ENCODE peak calls at places on chromosomes 7 and 10, in four cellular contexts. R, K, W and N are unnamed samples.

GRCh38 chr10:132606031-132606491 is 68.5 kb downstream of the INPP5A start:
- DNase-seq in R (no peak), K (no peak), W (no peak), N (no peak)

GRCh38 chr7:99180067-99180650 is 27.8 kb downstream of the KPNA7 start:
- DNase-seq in R (no peak), K (no peak), W (no peak), N (no peak)

GRCh38 chr10:4450981-4451501 is 375.0 kb upstream of the AKR1E2 start:
- DNase-seq in R (no peak), K (no peak), W (no peak), N (no peak)

GRCh38 chr7:45435846-45436245 is 138.3 kb upstream of the ADCY1 start:
- DNase-seq in R (no peak), K (no peak), W (no peak), N (no peak)

GRCh38 chr10:112663181-112663879 is 216.3 kb downstream of the VTI1A start:
- DNase-seq in R (no peak), K (no peak), W (no peak), N (no peak)

GRCh38 chr10:95214793-95215192 is 20.8 kb downstream of the ACSM6 start:
- DNase-seq in R (no peak), K (no peak), W (no peak), N (no peak)

GRCh38 chr10:70477661-70478162 is 855 bp upstream of the PALD1 start:
- DNase-seq in R (peak), K (peak), W (peak), N (no peak)

GRCh38 chr7:55308186-55308929 is 56.8 kb upstream of the LANCL2 start:
- DNase-seq in R (no peak), K (peak), W (no peak), N (no peak)

GRCh38 chr7:111438369-111439289 is 123.7 kb downstream of the IMMP2L start:
- DNase-seq in R (no peak), K (no peak), W (no peak), N (no peak)

GRCh38 chr10:24277771-24278518 is 69.0 kb downstream of the KIAA1217 start:
- DNase-seq in R (no peak), K (peak), W (no peak), N (no peak)

GRCh38 chr7:143384741-143385631 is 3.8 kb downstream of the ZYX start:
- DNase-seq in R (no peak), K (no peak), W (no peak), N (peak)

GRCh38 chr7:74275401-74275881 is 13.8 kb upstream of the CLIP2 start:
- DNase-seq in R (no peak), K (no peak), W (no peak), N (no peak)

GRCh38 chr7:55770778-55771177 is 91.8 kb downstream of the SEPTIN14 start:
- DNase-seq in R (no peak), K (no peak), W (no peak), N (no peak)

GRCh38 chr10:93160829-93161228 is 87.1 kb downstream of the CYP26A1 start:
- DNase-seq in R (no peak), K (no peak), W (no peak), N (peak)

GRCh38 chr10:48470893-48471805 is 133.7 kb downstream of the ARHGAP22 start:
- DNase-seq in R (no peak), K (no peak), W (no peak), N (no peak)

GRCh38 chr7:70764701-70765208 is 367.2 kb upstream of the GALNT17 start:
- DNase-seq in R (no peak), K (no peak), W (no peak), N (no peak)

GRCh38 chr7:106419455-106420182 is 134.8 kb upstream of the NAMPT start:
- DNase-seq in R (no peak), K (no peak), W (no peak), N (no peak)